ENCODE peak calls at places on chromosomes 13 and 19, in ten cellular contexts. One of them, this sample, is unnamed.

GRCh38 chr13:44276061-44276460 is 97.6 kb upstream of the SERP2 start:
- DNase-seq in neural progenitor cell: no peak
- DNase-seq in mammary epithelial cell: no peak
- DNase-seq in IMR-90: no peak
- DNase-seq in H9: no peak
- DNase-seq in GM23248: no peak
- DNase-seq in mesendoderm: peak; percentile 22
- DNase-seq in endodermal cell: peak; percentile 55
- DNase-seq in neuronal stem cell: no peak
- DNase-seq in fibroblast of lung: no peak
- DNase-seq in this sample: peak; percentile 74

GRCh38 chr19:32475393-32475792 is 69.8 kb downstream of the DPY19L3 start:
- DNase-seq in GM23248: no peak
- DNase-seq in neuronal stem cell: no peak
- DNase-seq in IMR-90: no peak
- DNase-seq in H9: no peak
- DNase-seq in neural progenitor cell: no peak
- DNase-seq in endodermal cell: no peak
- DNase-seq in mesendoderm: no peak
- DNase-seq in fibroblast of lung: no peak
- DNase-seq in mammary epithelial cell: no peak
- DNase-seq in this sample: no peak

GRCh38 chr19:46571495-46571894 is 29.6 kb upstream of the CALM3 start:
- DNase-seq in mesendoderm: peak; percentile 95
- DNase-seq in endodermal cell: peak; percentile 92
- DNase-seq in H9: peak; percentile 85
- DNase-seq in IMR-90: no peak
- DNase-seq in mammary epithelial cell: peak; percentile 16
- DNase-seq in GM23248: peak; percentile 30
- DNase-seq in fibroblast of lung: no peak
- DNase-seq in neuronal stem cell: no peak
- DNase-seq in neural progenitor cell: peak; percentile 72
- DNase-seq in this sample: peak; percentile 49

GRCh38 chr13:100674363-100674847 is at the start of gene TMTC4:
- DNase-seq in IMR-90: no peak
- DNase-seq in mammary epithelial cell: no peak
- DNase-seq in fibroblast of lung: no peak
- DNase-seq in neural progenitor cell: peak; percentile 85
- DNase-seq in endodermal cell: no peak
- DNase-seq in GM23248: no peak
- DNase-seq in mesendoderm: peak; percentile 46
- DNase-seq in H9: no peak
- DNase-seq in neuronal stem cell: peak; percentile 63
- DNase-seq in this sample: no peak

GRCh38 chr13:42997381-42997780 is 5.3 kb upstream of the EPSTI1 start:
- DNase-seq in neural progenitor cell: no peak
- DNase-seq in GM23248: peak; percentile 34
- DNase-seq in mesendoderm: no peak
- DNase-seq in mammary epithelial cell: no peak
- DNase-seq in endodermal cell: no peak
- DNase-seq in neuronal stem cell: no peak
- DNase-seq in H9: no peak
- DNase-seq in fibroblast of lung: peak; percentile 18
- DNase-seq in IMR-90: peak; percentile 40
- DNase-seq in this sample: no peak

GRCh38 chr13:100347941-100348340 is 240.6 kb downstream of the GGACT start:
- DNase-seq in mesendoderm: no peak
- DNase-seq in fibroblast of lung: peak; percentile 56
- DNase-seq in neural progenitor cell: no peak
- DNase-seq in mammary epithelial cell: peak; percentile 66
- DNase-seq in endodermal cell: no peak
- DNase-seq in IMR-90: no peak
- DNase-seq in GM23248: no peak
- DNase-seq in H9: no peak
- DNase-seq in neuronal stem cell: no peak
- DNase-seq in this sample: no peak

GRCh38 chr19:49746206-49746958 is 16.7 kb downstream of the TSKS start:
- DNase-seq in IMR-90: no peak
- DNase-seq in fibroblast of lung: peak; percentile 38
- DNase-seq in GM23248: peak; percentile 29
- DNase-seq in neural progenitor cell: peak; percentile 61
- DNase-seq in H9: peak; percentile 98
- DNase-seq in neuronal stem cell: no peak
- DNase-seq in endodermal cell: peak; percentile 96
- DNase-seq in mesendoderm: peak; percentile 94
- DNase-seq in mammary epithelial cell: no peak
- DNase-seq in this sample: peak; percentile 100

GRCh38 chr19:12733369-12733896 is 1.1 kb downstream of the TRIR start:
- DNase-seq in IMR-90: peak; percentile 45
- DNase-seq in endodermal cell: peak; percentile 53
- DNase-seq in H9: no peak
- DNase-seq in neuronal stem cell: peak; percentile 18
- DNase-seq in fibroblast of lung: peak; percentile 62
- DNase-seq in GM23248: peak; percentile 85
- DNase-seq in mesendoderm: peak; percentile 63
- DNase-seq in mammary epithelial cell: peak; percentile 44
- DNase-seq in neural progenitor cell: peak; percentile 52
- DNase-seq in this sample: peak; percentile 76

GRCh38 chr13:46296920-46297319 is 85.2 kb downstream of the LRRC63 start:
- DNase-seq in mesendoderm: peak; percentile 89
- DNase-seq in H9: no peak
- DNase-seq in mammary epithelial cell: peak; percentile 65
- DNase-seq in neural progenitor cell: no peak
- DNase-seq in endodermal cell: no peak
- DNase-seq in fibroblast of lung: peak; percentile 89
- DNase-seq in IMR-90: peak; percentile 67
- DNase-seq in GM23248: peak; percentile 92
- DNase-seq in neuronal stem cell: no peak
- DNase-seq in this sample: no peak

GRCh38 chr19:2494084-2494446 is 18.1 kb downstream of the GADD45B start:
- DNase-seq in endodermal cell: no peak
- DNase-seq in mesendoderm: no peak
- DNase-seq in H9: no peak
- DNase-seq in IMR-90: peak; percentile 65
- DNase-seq in neural progenitor cell: no peak
- DNase-seq in mammary epithelial cell: peak; percentile 34
- DNase-seq in neuronal stem cell: no peak
- DNase-seq in fibroblast of lung: peak; percentile 87
- DNase-seq in GM23248: peak; percentile 97
- DNase-seq in this sample: peak; percentile 29
- H3K9ac ChIP-seq in endodermal cell: no peak overlapping the region
- H3K9ac ChIP-seq in mesendoderm: no peak overlapping the region
- H3K9ac ChIP-seq in H9: no peak overlapping the region
- H3K9ac ChIP-seq in IMR-90: no peak overlapping the region
- H3K9ac ChIP-seq in neural progenitor cell: no peak overlapping the region
- H3K9ac ChIP-seq in mammary epithelial cell: no peak overlapping the region
- H3K9ac ChIP-seq in neuronal stem cell: peak overlapping the region; percentile 89
- H3K9ac ChIP-seq in fibroblast of lung: peak overlapping the region; percentile 16
- H3K9ac ChIP-seq in GM23248: peak overlapping the region; percentile 90
- H3K9ac ChIP-seq in this sample: peak overlapping the region; percentile 68

DNA sequence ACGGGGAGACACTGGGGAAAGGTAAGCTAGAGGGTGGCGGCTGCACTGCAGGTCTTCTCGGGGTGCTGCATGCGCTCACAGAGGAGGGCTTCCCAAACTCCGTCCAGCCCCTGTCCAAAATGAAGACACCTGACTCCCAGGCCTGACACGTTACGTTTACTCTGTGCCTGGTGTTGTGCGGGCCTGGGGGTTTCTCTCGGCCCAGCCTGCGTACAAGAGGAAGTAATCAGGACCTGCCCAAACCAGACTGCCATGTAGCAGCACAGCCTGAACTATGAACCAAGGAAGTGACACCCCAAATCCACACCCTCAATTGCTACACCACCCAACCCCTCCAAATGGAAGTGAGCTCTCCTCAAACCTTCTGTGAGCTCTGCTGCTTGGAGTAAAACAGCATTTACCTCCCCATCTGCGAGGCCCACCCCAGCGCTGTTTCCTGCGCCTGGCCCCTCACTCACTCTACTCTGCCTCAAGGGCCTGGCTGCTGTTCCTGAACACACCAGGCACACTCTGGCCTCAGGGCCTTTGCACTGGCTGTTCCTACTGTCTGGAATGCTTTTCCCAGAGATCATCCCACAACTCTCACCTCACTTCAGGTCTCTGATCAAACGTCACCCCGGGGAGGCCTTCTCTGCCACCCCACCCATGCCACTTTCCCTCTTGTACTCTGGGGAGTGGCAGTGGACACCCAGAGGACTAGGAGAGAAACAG is 3.0 kb downstream of the HSPBP1 start:
- DNase-seq in mesendoderm: no peak
- DNase-seq in H9: no peak
- DNase-seq in mammary epithelial cell: no peak
- DNase-seq in fibroblast of lung: no peak
- DNase-seq in endodermal cell: no peak
- DNase-seq in neural progenitor cell: no peak
- DNase-seq in GM23248: no peak
- DNase-seq in neuronal stem cell: no peak
- DNase-seq in IMR-90: no peak
- DNase-seq in this sample: peak; percentile 84
- H3K4me1 ChIP-seq in mesendoderm: peaks cover 2% of the 10 kb centered on the region
- H3K4me1 ChIP-seq in H9: no peaks in the 10 kb centered on the region
- H3K4me1 ChIP-seq in mammary epithelial cell: peaks cover 5% of the 10 kb centered on the region
- H3K4me1 ChIP-seq in fibroblast of lung: peaks cover 3% of the 10 kb centered on the region
- H3K4me1 ChIP-seq in endodermal cell: peaks cover 2% of the 10 kb centered on the region
- H3K4me1 ChIP-seq in neural progenitor cell: peaks cover 4% of the 10 kb centered on the region
- H3K4me1 ChIP-seq in GM23248: peaks cover 7% of the 10 kb centered on the region
- H3K4me1 ChIP-seq in neuronal stem cell: peaks cover 10% of the 10 kb centered on the region
- H3K4me1 ChIP-seq in IMR-90: peaks cover 13% of the 10 kb centered on the region
- H3K4me1 ChIP-seq in this sample: peaks cover 63% of the 10 kb centered on the region

GRCh38 chr13:32282096-32282711 is 33.0 kb downstream of the ZAR1L start:
- DNase-seq in endodermal cell: no peak
- DNase-seq in mesendoderm: no peak
- DNase-seq in IMR-90: no peak
- DNase-seq in GM23248: no peak
- DNase-seq in neuronal stem cell: no peak
- DNase-seq in fibroblast of lung: no peak
- DNase-seq in H9: no peak
- DNase-seq in neural progenitor cell: no peak
- DNase-seq in mammary epithelial cell: no peak
- DNase-seq in this sample: peak; percentile 21

GRCh38 chr13:32284927-32285632 is 30.1 kb downstream of the ZAR1L start:
- DNase-seq in IMR-90: peak; percentile 82
- DNase-seq in endodermal cell: no peak
- DNase-seq in neural progenitor cell: peak; percentile 44
- DNase-seq in GM23248: peak; percentile 63
- DNase-seq in H9: no peak
- DNase-seq in mammary epithelial cell: peak; percentile 72
- DNase-seq in fibroblast of lung: peak; percentile 91
- DNase-seq in mesendoderm: peak; percentile 9
- DNase-seq in neuronal stem cell: peak; percentile 11
- DNase-seq in this sample: no peak

GRCh38 chr13:32281083-32281482 is 34.1 kb downstream of the ZAR1L start:
- DNase-seq in mesendoderm: no peak
- DNase-seq in neuronal stem cell: no peak
- DNase-seq in fibroblast of lung: no peak
- DNase-seq in H9: no peak
- DNase-seq in IMR-90: no peak
- DNase-seq in endodermal cell: no peak
- DNase-seq in neural progenitor cell: no peak
- DNase-seq in mammary epithelial cell: no peak
- DNase-seq in GM23248: no peak
- DNase-seq in this sample: no peak

GRCh38 chr13:32285633-32285965 is 29.6 kb downstream of the ZAR1L start:
- DNase-seq in neural progenitor cell: no peak
- DNase-seq in IMR-90: no peak
- DNase-seq in GM23248: no peak
- DNase-seq in H9: no peak
- DNase-seq in neuronal stem cell: no peak
- DNase-seq in mesendoderm: no peak
- DNase-seq in endodermal cell: no peak
- DNase-seq in fibroblast of lung: peak; percentile 65
- DNase-seq in mammary epithelial cell: no peak
- DNase-seq in this sample: no peak
- H3K27ac ChIP-seq in neural progenitor cell: peak overlapping the region; percentile 42
- H3K27ac ChIP-seq in IMR-90: no peak overlapping the region
- H3K27ac ChIP-seq in GM23248: no peak overlapping the region
- H3K27ac ChIP-seq in H9: no peak overlapping the region
- H3K27ac ChIP-seq in neuronal stem cell: peak overlapping the region; percentile 52
- H3K27ac ChIP-seq in mesendoderm: no peak overlapping the region
- H3K27ac ChIP-seq in endodermal cell: no peak overlapping the region
- H3K27ac ChIP-seq in fibroblast of lung: no peak overlapping the region
- H3K27ac ChIP-seq in mammary epithelial cell: peak overlapping the region; percentile 20
- H3K27ac ChIP-seq in this sample: no peak overlapping the region

GRCh38 chr13:23695711-23696512 is 125.7 kb downstream of the TNFRSF19 start:
- DNase-seq in neural progenitor cell: no peak
- DNase-seq in GM23248: no peak
- DNase-seq in fibroblast of lung: no peak
- DNase-seq in H9: peak; percentile 59
- DNase-seq in neuronal stem cell: no peak
- DNase-seq in mammary epithelial cell: no peak
- DNase-seq in mesendoderm: no peak
- DNase-seq in IMR-90: no peak
- DNase-seq in endodermal cell: peak; percentile 69
- DNase-seq in this sample: peak; percentile 85

GRCh38 chr13:23692816-23693215 is 122.6 kb downstream of the TNFRSF19 start:
- DNase-seq in fibroblast of lung: no peak
- DNase-seq in endodermal cell: no peak
- DNase-seq in mesendoderm: no peak
- DNase-seq in neuronal stem cell: no peak
- DNase-seq in mammary epithelial cell: no peak
- DNase-seq in GM23248: no peak
- DNase-seq in H9: no peak
- DNase-seq in neural progenitor cell: no peak
- DNase-seq in IMR-90: no peak
- DNase-seq in this sample: no peak

GRCh38 chr13:23697772-23698313 is 127.6 kb downstream of the TNFRSF19 start:
- DNase-seq in mesendoderm: no peak
- DNase-seq in H9: no peak
- DNase-seq in endodermal cell: no peak
- DNase-seq in fibroblast of lung: no peak
- DNase-seq in neural progenitor cell: no peak
- DNase-seq in neuronal stem cell: no peak
- DNase-seq in GM23248: no peak
- DNase-seq in mammary epithelial cell: no peak
- DNase-seq in IMR-90: no peak
- DNase-seq in this sample: no peak

GRCh38 chr13:23696610-23697009 is 126.4 kb downstream of the TNFRSF19 start:
- DNase-seq in IMR-90: peak; percentile 29
- DNase-seq in mammary epithelial cell: no peak
- DNase-seq in endodermal cell: peak; percentile 61
- DNase-seq in GM23248: no peak
- DNase-seq in neuronal stem cell: no peak
- DNase-seq in fibroblast of lung: no peak
- DNase-seq in neural progenitor cell: peak; percentile 15
- DNase-seq in H9: no peak
- DNase-seq in mesendoderm: peak; percentile 58
- DNase-seq in this sample: no peak

DNA sequence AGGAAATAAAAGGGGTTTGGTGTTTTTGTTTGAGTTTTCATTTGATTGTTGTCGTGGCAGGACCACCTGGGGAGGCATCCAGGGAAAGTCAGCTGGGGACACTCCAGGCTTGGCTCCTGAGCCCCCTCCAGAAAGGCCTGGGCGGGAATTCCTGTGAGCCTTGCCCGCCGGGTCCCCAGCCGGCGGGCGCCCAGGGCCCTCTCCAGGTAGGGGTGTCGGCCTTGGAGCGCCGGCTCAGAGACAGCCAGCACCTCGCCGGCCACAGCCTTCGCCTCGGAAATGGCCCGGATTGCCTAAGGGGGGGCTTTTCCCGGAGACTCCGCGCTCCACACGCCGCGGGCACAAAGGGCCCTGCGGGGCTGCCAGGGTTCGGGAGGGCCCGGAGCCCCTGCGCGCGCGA is 125.0 kb downstream of the TNFRSF19 start:
- DNase-seq in mammary epithelial cell: no peak
- DNase-seq in mesendoderm: no peak
- DNase-seq in fibroblast of lung: no peak
- DNase-seq in neuronal stem cell: no peak
- DNase-seq in endodermal cell: no peak
- DNase-seq in neural progenitor cell: no peak
- DNase-seq in IMR-90: no peak
- DNase-seq in H9: no peak
- DNase-seq in GM23248: no peak
- DNase-seq in this sample: no peak
- H3K9ac ChIP-seq in mammary epithelial cell: no peak overlapping the region
- H3K9ac ChIP-seq in mesendoderm: no peak overlapping the region
- H3K9ac ChIP-seq in fibroblast of lung: no peak overlapping the region
- H3K9ac ChIP-seq in neuronal stem cell: no peak overlapping the region
- H3K9ac ChIP-seq in endodermal cell: no peak overlapping the region
- H3K9ac ChIP-seq in neural progenitor cell: no peak overlapping the region
- H3K9ac ChIP-seq in IMR-90: no peak overlapping the region
- H3K9ac ChIP-seq in H9: no peak overlapping the region
- H3K9ac ChIP-seq in GM23248: no peak overlapping the region
- H3K9ac ChIP-seq in this sample: no peak overlapping the region

This sample was measured in Karpas-422.